ENCODE peak calls at places on chromosomes 1 and 21, in six cellular contexts. Q is adrenal gland; F is mesendoderm; N is OCI-LY7; L is mucosa of descending colon; S is CD8-positive, alpha-beta T cell. C is an unnamed sample.

GRCh38 chr21:31730687-31731111 is 1.2 kb downstream of the SCAF4 start:
- DNase-seq in Q (no peak), F (peak; percentile 73), N (peak; percentile 19), L (no peak), S (no peak), C (peak; percentile 97)

GRCh38 chr1:23768733-23769132 is 9.5 kb upstream of the PITHD1 start:
- DNase-seq in Q (no peak), F (no peak), N (no peak), L (no peak), S (no peak), C (no peak)

GRCh38 chr1:54137532-54138061 is 15.2 kb downstream of the CDCP2 start:
- DNase-seq in Q (peak; percentile 25), F (peak; percentile 21), N (no peak), L (no peak), S (no peak), C (no peak)

GRCh38 chr1:24384251-24385090 is 29.1 kb downstream of the STPG1 start:
- DNase-seq in Q (no peak), F (peak; percentile 53), N (no peak), L (no peak), S (no peak), C (no peak)

GRCh38 chr1:212920895-212921294 is 29.4 kb upstream of the VASH2 start:
- DNase-seq in Q (no peak), F (no peak), N (peak; percentile 38), L (no peak), S (no peak), C (peak; percentile 53)

GRCh38 chr1:218377143-218377660 is 32.1 kb downstream of the TGFB2 start:
- DNase-seq in Q (no peak), F (no peak), N (no peak), L (no peak), S (peak; percentile 48), C (no peak)

GRCh38 chr1:221101792-221102191 is 222.5 kb downstream of the HLX start:
- DNase-seq in Q (no peak), F (no peak), N (no peak), L (no peak), S (no peak), C (no peak)

GRCh38 chr21:41805038-41805437 is 38.2 kb upstream of the RIPK4 start:
- DNase-seq in Q (no peak), F (no peak), N (no peak), L (no peak), S (no peak), C (no peak)

GRCh38 chr1:21283524-21283923 is 6.7 kb downstream of the ECE1 start:
- DNase-seq in Q (no peak), F (no peak), N (no peak), L (peak; percentile 7), S (no peak), C (no peak)

GRCh38 chr1:162327791-162328165 is 48.9 kb downstream of the SPATA46 start:
- DNase-seq in Q (no peak), F (no peak), N (no peak), L (no peak), S (no peak), C (no peak)

GRCh38 chr1:13616234-13616633 is 32.6 kb downstream of the PDPN start:
- DNase-seq in Q (no peak), F (no peak), N (no peak), L (no peak), S (no peak), C (no peak)

GRCh38 chr1:183893561-183894289 is 88.8 kb downstream of the RGL1 start:
- DNase-seq in Q (no peak), F (no peak), N (no peak), L (no peak), S (no peak), C (no peak)

GRCh38 chr21:31731112-31731801 is 661 bp downstream of the SCAF4 start:
- DNase-seq in Q (peak; percentile 65), F (peak; percentile 72), N (peak; percentile 71), L (peak; percentile 85), S (peak; percentile 52), C (peak; percentile 62)

GRCh38 chr1:67339623-67340343 is 32.1 kb downstream of the IL12RB2 start:
- DNase-seq in Q (peak; percentile 34), F (no peak), N (no peak), L (no peak), S (no peak), C (no peak)

GRCh38 chr1:236526079-236526478 is 2.3 kb downstream of the LGALS8 start:
- DNase-seq in Q (no peak), F (no peak), N (no peak), L (no peak), S (no peak), C (no peak)

GRCh38 chr1:116478621-116479020 is 92.2 kb downstream of the CD58 start:
- DNase-seq in Q (no peak), F (peak; percentile 42), N (no peak), L (no peak), S (no peak), C (peak; percentile 39)

GRCh38 chr1:221880182-221880581 is 138.3 kb upstream of the DUSP10 start:
- DNase-seq in Q (no peak), F (no peak), N (no peak), L (no peak), S (no peak), C (no peak)

GRCh38 chr1:225852413-225853119 is 29.6 kb downstream of the TMEM63A start:
- DNase-seq in Q (no peak), F (no peak), N (no peak), L (peak; percentile 42), S (no peak), C (no peak)
- H3K4me1 ChIP-seq in Q (peaks cover 4% of the 10 kb centered on the region), F (no peaks in the 10 kb centered on the region), N (peaks cover 43% of the 10 kb centered on the region), L (peaks cover 12% of the 10 kb centered on the region), S (peaks cover 53% of the 10 kb centered on the region), C (no peaks in the 10 kb centered on the region)

DNA sequence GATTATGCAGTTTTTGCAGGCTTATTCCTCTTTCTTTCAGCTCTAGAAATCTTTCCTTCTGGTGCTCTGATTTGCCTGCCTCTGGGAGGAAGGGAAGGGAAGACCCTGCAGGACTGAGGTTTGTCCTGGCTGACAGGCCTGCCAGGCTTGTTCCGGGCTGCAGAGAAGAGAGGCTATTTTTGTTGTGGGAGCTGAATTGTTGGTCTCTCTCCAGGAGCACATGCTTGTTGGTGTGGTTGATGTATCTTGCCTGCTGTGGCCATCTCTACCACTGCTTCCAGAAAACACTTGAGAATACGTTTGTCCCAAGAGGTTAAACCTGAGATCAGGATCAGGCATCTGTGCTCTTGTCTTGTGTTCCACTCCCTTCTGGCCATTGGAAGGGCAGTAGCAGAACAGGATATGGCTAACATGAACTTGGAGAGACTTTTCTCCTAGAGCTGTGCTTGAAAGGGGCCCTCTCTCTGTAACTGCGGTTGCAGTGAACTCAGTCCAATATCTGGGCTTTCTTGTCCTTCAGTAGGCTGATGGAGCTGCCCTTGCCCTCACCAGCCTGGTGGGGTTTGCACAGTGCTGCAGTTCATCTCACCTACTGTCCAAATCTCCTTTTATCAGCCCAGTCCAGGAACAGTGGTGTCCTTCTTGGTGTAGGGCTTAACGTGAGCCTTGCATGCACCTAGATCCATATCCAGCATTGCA is 21.5 kb upstream of the SLC25A34 start:
- DNase-seq in Q (no peak), F (no peak), N (no peak), L (peak; percentile 7), S (no peak), C (no peak)
- H3K4me1 ChIP-seq in Q (peaks cover 18% of the 10 kb centered on the region), F (no peaks in the 10 kb centered on the region), N (no peaks in the 10 kb centered on the region), L (no peaks in the 10 kb centered on the region), S (no peaks in the 10 kb centered on the region), C (no peaks in the 10 kb centered on the region)

GRCh38 chr1:93588206-93588605 is 93.4 kb downstream of the BCAR3 start:
- DNase-seq in Q (no peak), F (no peak), N (no peak), L (no peak), S (no peak), C (no peak)
- H3K4me1 ChIP-seq in Q (peaks cover 37% of the 10 kb centered on the region), F (no peaks in the 10 kb centered on the region), N (peaks cover 30% of the 10 kb centered on the region), L (peaks cover 6% of the 10 kb centered on the region), S (peaks cover 20% of the 10 kb centered on the region), C (peaks cover 11% of the 10 kb centered on the region)

GRCh38 chr1:202590119-202590518 is 120.1 kb downstream of the SYT2 start:
- DNase-seq in Q (no peak), F (no peak), N (no peak), L (no peak), S (no peak), C (no peak)

GRCh38 chr1:202586018-202586821 is 124.0 kb downstream of the SYT2 start:
- DNase-seq in Q (peak; percentile 15), F (peak; percentile 88), N (peak; percentile 21), L (no peak), S (no peak), C (no peak)

GRCh38 chr1:202589190-202589680 is 121.0 kb downstream of the SYT2 start:
- DNase-seq in Q (peak; percentile 56), F (peak; percentile 100), N (peak; percentile 68), L (peak; percentile 65), S (no peak), C (peak; percentile 46)

GRCh38 chr1:202588644-202589189 is 121.5 kb downstream of the SYT2 start:
- DNase-seq in Q (no peak), F (no peak), N (no peak), L (no peak), S (no peak), C (no peak)

DNA sequence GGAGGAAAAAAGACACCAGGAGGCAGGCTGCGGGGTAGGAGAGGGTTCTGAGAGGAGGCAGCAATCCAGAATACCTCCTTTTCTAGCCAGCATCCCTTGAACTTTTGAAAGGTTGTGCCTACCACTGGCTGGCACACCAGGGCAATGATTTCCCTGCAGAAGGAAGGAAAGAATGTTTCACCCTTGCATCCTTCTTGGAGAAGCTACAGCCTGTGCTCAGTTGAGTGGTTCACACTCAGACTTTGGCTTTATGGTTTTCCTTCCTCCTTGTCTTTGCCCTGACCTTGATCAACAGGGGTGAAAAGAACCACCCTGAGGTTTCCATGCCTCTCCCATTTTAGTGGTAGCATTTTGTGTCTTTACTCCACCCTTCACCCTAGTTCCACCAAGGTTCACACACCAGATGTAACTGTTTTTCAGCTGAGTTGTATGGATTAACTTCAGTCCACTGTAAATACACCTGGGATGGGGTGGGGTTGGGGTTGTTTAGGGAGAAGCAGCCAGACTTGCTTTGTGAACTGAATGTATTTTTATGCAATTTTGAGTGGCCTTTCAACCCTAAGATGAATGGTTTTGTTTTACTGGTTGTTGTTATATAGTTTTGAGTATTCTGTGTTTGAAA is 122.3 kb downstream of the SYT2 start:
- DNase-seq in Q (no peak), F (no peak), N (no peak), L (no peak), S (no peak), C (no peak)
- H3K4me1 ChIP-seq in Q (peaks cover 36% of the 10 kb centered on the region), F (peaks cover 21% of the 10 kb centered on the region), N (peaks cover 10% of the 10 kb centered on the region), L (no peaks in the 10 kb centered on the region), S (no peaks in the 10 kb centered on the region), C (no peaks in the 10 kb centered on the region)

DNA sequence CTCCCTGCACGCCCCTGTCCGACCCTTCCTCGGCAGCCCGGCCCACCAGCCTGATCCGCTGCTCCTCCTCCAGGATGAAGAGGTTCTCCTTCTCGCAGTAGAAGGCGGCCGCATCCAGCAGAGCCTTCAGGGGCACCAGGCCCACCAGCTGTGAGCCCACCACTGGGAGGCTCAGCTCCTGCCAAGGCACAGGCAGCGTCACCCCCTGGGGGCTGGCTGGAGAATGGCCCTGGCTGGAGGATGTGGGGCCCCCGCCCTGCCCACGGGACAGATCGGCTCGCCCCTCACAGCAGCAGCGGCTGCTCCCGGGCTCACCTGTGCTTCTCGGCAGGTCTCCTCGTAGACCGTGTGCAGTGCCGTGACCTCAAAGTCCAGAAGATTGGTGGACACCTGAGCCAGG is 5.3 kb downstream of the FTCD start:
- DNase-seq in Q (no peak), F (no peak), N (no peak), L (peak; percentile 41), S (no peak), C (no peak)
- H3K4me1 ChIP-seq in Q (peaks cover 11% of the 10 kb centered on the region), F (no peaks in the 10 kb centered on the region), N (no peaks in the 10 kb centered on the region), L (peaks cover 10% of the 10 kb centered on the region), S (no peaks in the 10 kb centered on the region), C (no peaks in the 10 kb centered on the region)